ENCODE peak calls at places on chromosomes 11 and 22, in four cellular contexts. One of them, this sample, is unnamed.

GRCh38 chr11:60971520-60971919 is at the start of gene CD6:
- DNase-seq in K562: no peak
- DNase-seq in GM12878: no peak
- DNase-seq in HL-60: no peak
- DNase-seq in this sample: no peak

GRCh38 chr22:20584029-20584871 is 76.8 kb downstream of the MED15 start:
- DNase-seq in K562: no peak
- DNase-seq in GM12878: no peak
- DNase-seq in HL-60: no peak
- DNase-seq in this sample: no peak

GRCh38 chr11:117316197-117316961 is at the start of gene BACE1:
- DNase-seq in K562: no peak
- DNase-seq in GM12878: no peak
- DNase-seq in HL-60: peak
- DNase-seq in this sample: no peak

GRCh38 chr11:104572279-104572678 is 326.0 kb downstream of the CASP12 start:
- DNase-seq in K562: no peak
- DNase-seq in GM12878: no peak
- DNase-seq in HL-60: no peak
- DNase-seq in this sample: no peak

GRCh38 chr22:40345271-40345670 is 1.0 kb upstream of the ADSL start:
- DNase-seq in K562: no peak
- DNase-seq in GM12878: no peak
- DNase-seq in HL-60: no peak
- DNase-seq in this sample: no peak

GRCh38 chr11:133047036-133047800 is 485.1 kb downstream of the OPCML start:
- DNase-seq in K562: no peak
- DNase-seq in GM12878: no peak
- DNase-seq in HL-60: no peak
- DNase-seq in this sample: no peak

GRCh38 chr11:121535122-121535796 is 82.5 kb upstream of the SORL1-AS1 start:
- DNase-seq in K562: no peak
- DNase-seq in GM12878: no peak
- DNase-seq in HL-60: no peak
- DNase-seq in this sample: no peak

GRCh38 chr11:130448416-130449068 is at the start of gene ADAMTS15:
- DNase-seq in K562: no peak
- DNase-seq in GM12878: no peak
- DNase-seq in HL-60: no peak
- DNase-seq in this sample: no peak

GRCh38 chr11:123430736-123431356 is 777 bp downstream of the GRAMD1B start:
- DNase-seq in K562: no peak
- DNase-seq in GM12878: no peak
- DNase-seq in HL-60: peak
- DNase-seq in this sample: peak

GRCh38 chr11:123431619-123432018 is 1.6 kb downstream of the GRAMD1B start:
- DNase-seq in K562: no peak
- DNase-seq in GM12878: no peak
- DNase-seq in HL-60: no peak
- DNase-seq in this sample: no peak

GRCh38 chr11:123434911-123435310 is 4.8 kb downstream of the GRAMD1B start:
- DNase-seq in K562: no peak
- DNase-seq in GM12878: no peak
- DNase-seq in HL-60: no peak
- DNase-seq in this sample: no peak

GRCh38 chr11:123437236-123437979 is 7.3 kb downstream of the GRAMD1B start:
- DNase-seq in K562: no peak
- DNase-seq in GM12878: no peak
- DNase-seq in HL-60: no peak
- DNase-seq in this sample: no peak

GRCh38 chr11:123434262-123434661 is 4.2 kb downstream of the GRAMD1B start:
- DNase-seq in K562: peak
- DNase-seq in GM12878: no peak
- DNase-seq in HL-60: no peak
- DNase-seq in this sample: no peak
- TF ChIP-seq SPI1 in K562: no peak
- TF ChIP-seq SPI1 in GM12878: no peak
- TF ChIP-seq SPI1 in HL-60: no peak
- TF ChIP-seq SPI1 in this sample: no peak

DNA sequence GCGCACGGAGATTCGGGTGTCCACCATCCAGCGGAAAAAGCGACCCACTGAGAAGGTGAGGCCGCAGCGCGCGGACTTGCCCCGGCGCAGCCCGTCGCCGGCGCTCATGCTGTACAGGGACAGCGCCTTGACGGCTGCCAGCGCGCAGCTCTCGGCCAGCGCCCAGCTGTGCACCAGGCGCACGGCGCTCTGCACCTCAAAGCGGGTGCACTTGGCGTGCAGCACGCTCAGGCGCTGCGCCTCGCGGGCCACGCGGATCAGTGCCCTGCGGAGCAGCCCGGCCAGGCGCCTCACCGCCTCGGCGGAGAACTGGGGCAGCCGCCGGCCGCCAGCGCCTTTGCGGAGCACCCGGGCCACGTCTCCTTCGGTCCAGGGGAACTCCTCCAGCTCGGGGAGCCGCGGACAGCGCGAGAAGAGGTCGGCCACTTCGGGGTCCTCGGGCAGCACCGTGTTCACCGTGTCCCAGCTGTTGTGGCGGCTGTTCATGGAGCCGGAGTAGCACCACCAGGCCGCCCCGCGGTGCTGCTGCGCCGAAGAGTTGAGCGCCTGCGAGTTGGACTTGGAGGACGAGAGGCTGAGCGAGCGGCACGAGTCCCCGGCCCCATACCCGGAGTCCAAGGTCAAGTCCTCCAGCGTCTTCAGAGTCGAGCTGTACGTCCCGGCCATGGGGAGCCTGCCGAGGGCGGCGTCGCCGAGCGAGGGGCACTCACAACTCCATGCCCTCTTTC is 728 bp downstream of the ABTB2 start:
- DNase-seq in K562: peak
- DNase-seq in GM12878: no peak
- DNase-seq in HL-60: peak
- DNase-seq in this sample: peak
- TF ChIP-seq SPI1 in K562: no peak
- TF ChIP-seq SPI1 in GM12878: no peak
- TF ChIP-seq SPI1 in HL-60: no peak
- TF ChIP-seq SPI1 in this sample: no peak

GRCh38 chr11:46673713-46674462 is 26.5 kb downstream of the ARHGAP1 start:
- DNase-seq in K562: no peak
- DNase-seq in GM12878: no peak
- DNase-seq in HL-60: no peak
- DNase-seq in this sample: no peak
- TF ChIP-seq SPI1 in K562: no peak
- TF ChIP-seq SPI1 in GM12878: no peak
- TF ChIP-seq SPI1 in HL-60: no peak
- TF ChIP-seq SPI1 in this sample: no peak

GRCh38 chr11:94767292-94767690 is 865 bp upstream of the AMOTL1 start:
- DNase-seq in K562: peak
- DNase-seq in GM12878: no peak
- DNase-seq in HL-60: no peak
- DNase-seq in this sample: no peak
- TF ChIP-seq SPI1 in K562: no peak
- TF ChIP-seq SPI1 in GM12878: no peak
- TF ChIP-seq SPI1 in HL-60: no peak
- TF ChIP-seq SPI1 in this sample: no peak

GRCh38 chr22:50076646-50077624 is 8.3 kb downstream of the MLC1 start:
- DNase-seq in K562: no peak
- DNase-seq in GM12878: no peak
- DNase-seq in HL-60: no peak
- DNase-seq in this sample: no peak
- TF ChIP-seq SPI1 in K562: no peak
- TF ChIP-seq SPI1 in GM12878: no peak
- TF ChIP-seq SPI1 in HL-60: no peak
- TF ChIP-seq SPI1 in this sample: no peak

GRCh38 chr11:94680426-94680825 is 87.7 kb upstream of the AMOTL1 start:
- DNase-seq in K562: no peak
- DNase-seq in GM12878: no peak
- DNase-seq in HL-60: no peak
- DNase-seq in this sample: no peak

GRCh38 chr11:94675788-94676187 is 92.4 kb upstream of the AMOTL1 start:
- DNase-seq in K562: no peak
- DNase-seq in GM12878: no peak
- DNase-seq in HL-60: no peak
- DNase-seq in this sample: no peak

GRCh38 chr11:94676769-94677168 is 91.4 kb upstream of the AMOTL1 start:
- DNase-seq in K562: no peak
- DNase-seq in GM12878: no peak
- DNase-seq in HL-60: no peak
- DNase-seq in this sample: no peak

GRCh38 chr11:94678901-94679300 is 89.3 kb upstream of the AMOTL1 start:
- DNase-seq in K562: no peak
- DNase-seq in GM12878: no peak
- DNase-seq in HL-60: no peak
- DNase-seq in this sample: no peak

DNA sequence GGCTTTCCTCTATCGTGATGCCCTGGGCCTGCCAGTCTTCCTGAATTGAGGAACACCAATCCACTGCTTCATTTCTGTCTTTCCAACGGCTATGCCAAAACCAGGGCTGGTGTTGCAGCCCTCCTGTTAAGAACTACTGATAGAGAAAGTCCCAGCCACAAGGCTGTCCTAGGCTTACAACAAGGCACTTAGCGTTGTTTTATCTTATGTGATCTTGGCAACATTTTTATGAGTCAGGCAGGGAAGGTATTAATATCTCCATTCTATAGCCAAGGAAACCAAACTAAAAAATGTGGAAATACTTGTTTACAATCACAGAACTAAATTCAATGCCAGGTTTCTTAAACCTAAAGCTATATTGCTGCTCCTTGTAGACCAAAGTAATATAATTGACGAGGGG is 89.9 kb upstream of the AMOTL1 start:
- DNase-seq in K562: no peak
- DNase-seq in GM12878: no peak
- DNase-seq in HL-60: no peak
- DNase-seq in this sample: no peak
- TF ChIP-seq SPI1 in K562: no peak
- TF ChIP-seq SPI1 in GM12878: no peak
- TF ChIP-seq SPI1 in HL-60: no peak
- TF ChIP-seq SPI1 in this sample: no peak